ENCODE peak calls at places on chromosomes 4 and X, in four cellular contexts. Y is A673, Z is cardiac fibroblast, V is pancreas. C is an unnamed sample.

GRCh38 chr4:26496207-26496783 is 6.0 kb upstream of the CCKAR start:
- DNase-seq in Z (no peak), V (no peak), Y (no peak), C (no peak)

GRCh38 chr4:184746532-184746870 is 12.6 kb upstream of the CENPU start:
- DNase-seq in V (peak; percentile 71), Y (no peak), Z (peak; percentile 89), C (no peak)

GRCh38 chr4:26325191-26325590 is 4.4 kb downstream of the RBPJ start:
- DNase-seq in Y (peak; percentile 59), V (no peak), Z (peak; percentile 72), C (no peak)

GRCh38 chrX:74382613-74383012 is 38.7 kb upstream of the SLC16A2 start:
- DNase-seq in V (peak; percentile 58), Z (peak; percentile 64), Y (peak; percentile 79), C (peak; percentile 63)

GRCh38 chrX:23908219-23909003 is 605 bp downstream of the CXorf58 start:
- DNase-seq in V (peak; percentile 21), Y (peak; percentile 19), Z (no peak), C (no peak)

GRCh38 chrX:103629295-103630170 is 758 bp downstream of the TCEAL1 start:
- DNase-seq in Z (peak; percentile 60), Y (peak; percentile 73), V (peak; percentile 57), C (peak; percentile 66)

GRCh38 chr4:127261476-127261875 is 371.3 kb upstream of the INTU start:
- DNase-seq in V (no peak), Y (no peak), Z (no peak), C (no peak)

GRCh38 chr4:121898150-121898549 is 27.9 kb upstream of the BBS7 start:
- DNase-seq in Z (no peak), Y (peak; percentile 54), V (no peak), C (no peak)

GRCh38 chrX:86830685-86831084 is 682.4 kb downstream of the DACH2 start:
- DNase-seq in Y (no peak), Z (no peak), V (no peak), C (no peak)

GRCh38 chr4:88489100-88489761 is 32.3 kb downstream of the HERC5 start:
- DNase-seq in Z (no peak), Y (no peak), V (no peak), C (no peak)

GRCh38 chr4:116926631-116927295 is 158.6 kb downstream of the TRAM1L1 start:
- DNase-seq in Z (no peak), V (no peak), Y (no peak), C (no peak)

GRCh38 chr4:148116971-148117370 is 325.2 kb downstream of the NR3C2 start:
- DNase-seq in Y (no peak), Z (no peak), V (no peak), C (no peak)

GRCh38 chr4:120922390-120923200 is at the start of gene PRDM5:
- DNase-seq in V (peak; percentile 64), Y (peak; percentile 56), Z (peak; percentile 53), C (peak; percentile 65)

GRCh38 chr4:87985887-87986200 is 10.3 kb downstream of the SPP1 start:
- DNase-seq in Y (no peak), Z (no peak), V (no peak), C (no peak)

GRCh38 chrX:39445336-39445735 is 644.1 kb downstream of the MID1IP1 start:
- DNase-seq in Y (peak; percentile 7), Z (no peak), V (peak; percentile 20), C (no peak)

GRCh38 chrX:46812445-46812844 is 24.4 kb upstream of the RP2 start:
- DNase-seq in V (no peak), Y (no peak), Z (peak; percentile 11), C (no peak)

GRCh38 chrX:69538321-69538876 is 34.3 kb downstream of the NALF2 start:
- DNase-seq in Y (peak; percentile 68), Z (peak; percentile 59), V (peak; percentile 74), C (peak; percentile 77)

GRCh38 chrX:22078117-22078516 is 46.0 kb downstream of the PHEX start:
- DNase-seq in V (no peak), Z (no peak), Y (no peak), C (no peak)

GRCh38 chr4:41258783-41259182 is 2.1 kb downstream of the UCHL1 start:
- DNase-seq in Z (peak; percentile 74), Y (peak; percentile 75), V (no peak), C (no peak)
- H3K4me3 ChIP-seq in Z (no peak overlapping the region), Y (peak overlapping the region; percentile 93), V (no peak overlapping the region), C (no peak overlapping the region)

GRCh38 chrX:1592863-1593201 is 1.4 kb downstream of the AKAP17A start:
- DNase-seq in Y (no peak), V (no peak), Z (no peak), C (no peak)
- H3K4me3 ChIP-seq in Y (peak overlapping the region; percentile 97), V (peak overlapping the region; percentile 65), Z (peak overlapping the region; percentile 96), C (peak overlapping the region; percentile 74)

GRCh38 chr4:2078584-2078983 is 19.5 kb downstream of the NAT8L start:
- DNase-seq in V (peak; percentile 0), Y (no peak), Z (no peak), C (no peak)
- H3K4me3 ChIP-seq in V (no peak overlapping the region), Y (no peak overlapping the region), Z (no peak overlapping the region), C (no peak overlapping the region)

DNA sequence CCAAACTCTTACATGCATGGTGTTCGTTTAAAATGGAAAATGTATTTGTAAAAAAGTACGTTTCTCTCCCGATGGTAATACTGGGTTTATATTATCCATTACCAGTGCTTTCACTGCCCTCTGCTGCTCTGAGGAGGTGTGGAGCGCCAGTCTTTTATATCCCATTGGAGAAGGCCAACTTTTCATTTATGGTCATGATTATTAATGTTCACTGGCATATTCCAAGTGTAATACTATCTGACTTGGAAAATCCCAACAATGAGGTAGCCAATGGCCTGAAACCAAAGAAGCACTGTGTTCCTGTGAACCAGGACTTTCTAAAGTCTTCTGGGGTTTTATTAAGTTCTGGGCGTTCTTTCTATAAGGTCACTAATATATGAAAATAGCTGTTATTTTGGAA is 80.7 kb downstream of the SYNPO2 start:
- DNase-seq in V (peak; percentile 36), Z (peak; percentile 77), Y (peak; percentile 68), C (no peak)
- H3K4me3 ChIP-seq in V (no peak overlapping the region), Z (no peak overlapping the region), Y (no peak overlapping the region), C (no peak overlapping the region)

DNA sequence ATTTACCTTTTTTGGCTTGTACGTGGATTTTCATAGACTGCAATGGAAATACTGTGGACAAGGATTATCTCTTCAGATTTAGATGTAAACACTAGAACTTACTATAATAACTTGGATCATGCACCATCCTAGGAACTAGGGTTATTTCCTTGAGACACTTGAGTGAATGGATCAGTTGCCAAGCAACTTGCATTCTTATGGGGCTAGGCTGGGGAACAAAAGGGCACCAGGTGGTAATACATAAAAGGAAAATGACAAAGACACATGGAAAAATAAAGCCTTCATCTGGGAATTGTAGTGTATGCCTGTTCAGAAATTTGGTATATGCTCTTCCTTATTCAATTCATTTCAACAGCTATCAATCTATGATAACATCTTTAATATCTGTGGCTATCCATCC is 247.1 kb downstream of the SPRY1 start:
- DNase-seq in V (no peak), Z (no peak), Y (no peak), C (no peak)
- H3K4me3 ChIP-seq in V (no peak overlapping the region), Z (no peak overlapping the region), Y (no peak overlapping the region), C (no peak overlapping the region)

DNA sequence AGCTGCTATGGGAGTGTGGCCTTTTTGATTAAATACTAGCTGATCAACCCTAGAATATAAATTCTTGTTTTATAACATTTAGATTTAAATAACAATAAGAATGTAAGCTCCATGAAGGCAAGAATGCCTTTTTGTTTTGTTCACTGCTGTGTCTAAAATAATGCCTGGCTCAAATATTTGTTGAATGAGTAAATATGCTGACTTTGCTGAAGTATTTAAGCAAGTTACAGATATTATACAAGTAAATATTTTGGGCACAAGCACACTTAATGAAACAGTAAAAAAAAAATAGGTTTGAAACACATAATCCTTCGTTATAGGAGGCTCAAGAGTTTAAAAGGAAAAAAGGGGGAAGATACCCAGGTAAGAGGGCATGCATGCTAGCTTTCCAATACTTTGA is 24.1 kb downstream of the FABP2 start:
- DNase-seq in Y (no peak), Z (no peak), V (no peak), C (no peak)
- H3K4me3 ChIP-seq in Y (no peak overlapping the region), Z (no peak overlapping the region), V (no peak overlapping the region), C (peak overlapping the region; percentile 86)

GRCh38 chr4:42348692-42349091 is 48.6 kb upstream of the SHISA3 start:
- DNase-seq in Z (no peak), V (no peak), Y (no peak), C (no peak)
- H3K4me3 ChIP-seq in Z (no peak overlapping the region), V (no peak overlapping the region), Y (no peak overlapping the region), C (no peak overlapping the region)

C was measured in lower lobe of right lung.